ENCODE peak calls at places on chromosomes 4 and X, in seven cellular contexts. O is foreskin fibroblast, C is retinal pigment epithelial cell, X is choroid plexus epithelial cell, P is mammary epithelial cell, A is endothelial cell, J is AG09309. I is an unnamed sample.

GRCh38 chr4:6873792-6874461 is 35.7 kb upstream of the TBC1D14 start:
- DNase-seq in P (peak), X (peak), A (peak), O (no peak), C (peak), J (no peak), I (peak)

GRCh38 chr4:142408003-142408441 is 438.1 kb downstream of the INPP4B start:
- DNase-seq in X (peak), O (peak), C (peak), A (no peak), P (peak), J (peak), I (peak)

GRCh38 chrX:84160736-84161135 is 27.3 kb downstream of the RPS6KA6 start:
- DNase-seq in O (no peak), C (no peak), A (no peak), X (no peak), J (no peak), P (no peak), I (no peak)

GRCh38 chr4:92451792-92452191 is 148.0 kb downstream of the GRID2 start:
- DNase-seq in C (peak), O (no peak), J (no peak), X (no peak), A (no peak), P (no peak), I (no peak)

GRCh38 chr4:122139139-122139538 is 13.0 kb upstream of the BLTP1 start:
- DNase-seq in O (no peak), A (no peak), C (no peak), X (no peak), P (no peak), J (no peak), I (no peak)

GRCh38 chr4:6250235-6250983 is 19.2 kb upstream of the WFS1 start:
- DNase-seq in X (peak), C (no peak), A (peak), O (peak), P (peak), J (peak), I (peak)

GRCh38 chr4:68373513-68373912 is 23.6 kb upstream of the YTHDC1 start:
- DNase-seq in X (peak), A (peak), C (peak), O (peak), J (no peak), P (no peak), I (no peak)

GRCh38 chrX:27309406-27309805 is 153.7 kb downstream of the PPP4R3C start:
- DNase-seq in P (no peak), C (no peak), X (no peak), A (no peak), J (no peak), O (no peak), I (no peak)

GRCh38 chr4:38160487-38161207 is 200.4 kb downstream of the PTTG2 start:
- DNase-seq in J (peak), O (peak), A (no peak), P (peak), C (peak), X (peak), I (peak)

GRCh38 chr4:53306729-53307128 is 59.1 kb downstream of the SCFD2 start:
- DNase-seq in O (peak), J (peak), C (no peak), P (no peak), A (no peak), X (no peak), I (peak)

DNA sequence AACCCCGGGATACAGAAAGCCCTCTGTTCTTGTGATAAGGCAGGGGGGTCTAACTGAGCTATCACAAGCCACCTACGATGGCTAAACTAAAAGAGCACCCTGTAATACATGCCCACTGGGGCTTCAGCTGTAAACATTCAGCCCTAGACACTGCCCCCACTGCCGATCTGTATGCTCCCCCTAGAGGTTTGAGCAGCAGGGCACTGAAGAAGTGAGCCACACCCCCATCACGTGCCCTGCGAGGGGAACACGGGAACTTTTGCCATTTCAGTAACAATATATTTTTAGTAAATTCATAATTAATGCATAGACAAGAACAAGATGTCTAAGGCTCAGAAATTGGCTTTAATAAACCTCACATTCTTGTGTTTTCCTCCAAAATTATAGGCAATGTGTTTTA is 235.2 kb upstream of the SFRP2 start:
- DNase-seq in A (peak), C (no peak), J (no peak), X (peak), O (no peak), P (no peak), I (no peak)
- TF ChIP-seq CTCF in A (no peak), C (peak), J (peak), X (peak), O (peak), P (no peak), I (no peak)

GRCh38 chr4:26787461-26788340 is 72.9 kb upstream of the STIM2 start:
- DNase-seq in J (no peak), X (peak), A (no peak), C (peak), O (peak), P (peak), I (peak)
- TF ChIP-seq CTCF in J (peak), X (peak), A (no peak), C (peak), O (peak), P (no peak), I (peak)

GRCh38 chr4:174332741-174333493 is 49.2 kb downstream of the CEP44 start:
- DNase-seq in C (no peak), P (peak), O (no peak), A (no peak), X (peak), J (no peak), I (no peak)
- TF ChIP-seq CTCF in C (no peak), P (no peak), O (no peak), A (no peak), X (no peak), J (no peak), I (no peak)

GRCh38 chr4:97152159-97152558 is 991.1 kb downstream of the STPG2 start:
- DNase-seq in O (no peak), C (no peak), A (no peak), J (no peak), X (peak), P (no peak), I (no peak)

GRCh38 chr4:97150966-97151365 is 992.3 kb downstream of the STPG2 start:
- DNase-seq in X (no peak), P (no peak), C (no peak), A (no peak), O (no peak), J (no peak), I (no peak)

GRCh38 chr4:97153042-97153441 is 990.2 kb downstream of the STPG2 start:
- DNase-seq in O (no peak), P (peak), J (no peak), C (peak), A (no peak), X (peak), I (no peak)
- TF ChIP-seq CTCF in O (no peak), P (peak), J (no peak), C (peak), A (peak), X (peak), I (peak)

GRCh38 chr4:150591284-150591874 is 9.4 kb downstream of the MAB21L2 start:
- DNase-seq in X (peak), O (no peak), J (no peak), C (no peak), A (no peak), P (no peak), I (no peak)
- TF ChIP-seq CTCF in X (no peak), O (no peak), J (no peak), C (no peak), A (no peak), P (no peak), I (no peak)

DNA sequence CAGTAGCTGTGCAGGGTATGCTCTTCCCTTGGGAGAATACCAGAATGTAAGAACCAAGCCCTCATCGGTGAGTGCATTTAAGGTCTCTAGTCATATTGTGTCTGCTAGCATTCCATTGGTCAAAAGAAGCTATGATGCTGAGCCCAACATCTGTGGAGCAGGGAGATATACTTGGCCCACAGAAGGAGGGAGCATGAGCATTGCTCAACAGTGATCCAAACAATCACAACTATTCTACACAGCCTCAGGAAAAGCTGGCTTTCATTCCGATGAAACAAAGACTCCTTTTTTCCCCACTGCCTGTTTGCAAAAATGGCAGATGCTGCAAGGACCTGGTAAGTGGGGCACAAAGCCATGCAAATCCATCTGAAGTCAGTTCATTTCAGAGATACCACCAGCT is 80.6 kb upstream of the DHX15 start:
- DNase-seq in A (no peak), C (no peak), O (peak), P (peak), J (peak), X (no peak), I (peak)
- TF ChIP-seq CTCF in A (no peak), C (no peak), O (no peak), P (no peak), J (no peak), X (no peak), I (no peak)

I was measured in HFFc6.